ENCODE peak calls at places on chromosome 1, in eight cellular contexts. P is stimulated activated naive CD4-positive, alpha-beta T cell; W is stimulated activated CD4-positive, alpha-beta T cell treated with anti-CD3 and anti-CD28 coated beads, Interleukin-15, amount 100 ng/mL, for 24 hours; X is NCI-H1694 treated with DMSO at 0.1 percent for 48 hours; K is occipital lobe; U is activated CD4-positive, alpha-beta T cell treated with anti-CD3 and anti-CD28 coated beads, Interleukin-2, amount 10 ng/mL, durations not matched to agents 7 days and 5 days; F is T-helper 2 cell; J is kidney tubule cell. V is an unnamed sample.

GRCh38 chr1:51548986-51549619 is 30.0 kb upstream of the EPS15 start:
- DNase-seq in P (no peak), W (no peak), X (no peak), K (no peak), U (peak; percentile 7), F (no peak), J (no peak), V (no peak)

GRCh38 chr1:32848354-32849063 is 22.2 kb downstream of the FNDC5 start:
- DNase-seq in P (no peak), W (no peak), X (no peak), K (no peak), U (no peak), F (no peak), J (no peak), V (no peak)

GRCh38 chr1:173222149-173223030 is 15.3 kb upstream of the TNFSF4 start:
- DNase-seq in P (no peak), W (no peak), X (no peak), K (no peak), U (no peak), F (no peak), J (no peak), V (no peak)

GRCh38 chr1:117059334-117059677 is 820 bp upstream of the TTF2 start:
- DNase-seq in P (peak; percentile 81), W (peak; percentile 81), X (no peak), K (no peak), U (peak; percentile 81), F (peak; percentile 52), J (peak; percentile 64), V (peak; percentile 43)

GRCh38 chr1:176656257-176656995 is 193.5 kb downstream of the PAPPA2 start:
- DNase-seq in P (no peak), W (no peak), X (no peak), K (no peak), U (no peak), F (no peak), J (peak; percentile 91), V (no peak)

GRCh38 chr1:228280106-228280901 is 72.5 kb downstream of the OBSCN start:
- DNase-seq in P (no peak), W (no peak), X (no peak), K (no peak), U (no peak), F (no peak), J (no peak), V (no peak)

GRCh38 chr1:93844262-93845045 is 34.6 kb downstream of the DNTTIP2 start:
- DNase-seq in P (peak; percentile 67), W (peak; percentile 25), X (peak; percentile 90), K (peak; percentile 20), U (peak; percentile 61), F (no peak), J (peak; percentile 78), V (peak; percentile 57)

GRCh38 chr1:42379794-42380616 is 587 bp upstream of the RIMKLA start:
- DNase-seq in P (peak; percentile 5), W (peak; percentile 41), X (no peak), K (peak; percentile 55), U (no peak), F (no peak), J (peak; percentile 42), V (no peak)

GRCh38 chr1:151472852-151473731 is 13.8 kb upstream of the POGZ start:
- DNase-seq in P (peak; percentile 65), W (peak; percentile 34), X (no peak), K (peak; percentile 9), U (no peak), F (peak; percentile 5), J (peak; percentile 41), V (no peak)

GRCh38 chr1:147539122-147539575 is 2.2 kb upstream of the BCL9 start:
- DNase-seq in P (no peak), W (peak; percentile 54), X (no peak), K (no peak), U (no peak), F (no peak), J (peak; percentile 95), V (peak; percentile 47)

GRCh38 chr1:167856711-167857418 is 57.1 kb downstream of the ADCY10 start:
- DNase-seq in P (no peak), W (no peak), X (no peak), K (no peak), U (no peak), F (no peak), J (no peak), V (no peak)

GRCh38 chr1:226608699-226609505 is 60.3 kb downstream of the STUM start:
- DNase-seq in P (peak; percentile 73), W (peak; percentile 78), X (peak; percentile 61), K (no peak), U (peak; percentile 72), F (peak; percentile 55), J (peak; percentile 68), V (no peak)

GRCh38 chr1:111468717-111469100 is 5.1 kb upstream of the C1orf162 start:
- DNase-seq in P (no peak), W (no peak), X (no peak), K (no peak), U (no peak), F (no peak), J (no peak), V (no peak)

GRCh38 chr1:54819195-54819536 is 18.0 kb upstream of the TTC22 start:
- DNase-seq in P (no peak), W (no peak), X (no peak), K (no peak), U (no peak), F (no peak), J (no peak), V (no peak)

GRCh38 chr1:88673446-88673845 is 10.6 kb upstream of the PKN2 start:
- DNase-seq in P (no peak), W (no peak), X (no peak), K (no peak), U (no peak), F (no peak), J (no peak), V (no peak)

GRCh38 chr1:162349635-162350330 is 26.9 kb downstream of the SPATA46 start:
- DNase-seq in P (no peak), W (no peak), X (no peak), K (no peak), U (no peak), F (no peak), J (peak; percentile 96), V (no peak)

GRCh38 chr1:172120381-172120780 is 279.1 kb downstream of the DNM3 start:
- DNase-seq in P (no peak), W (no peak), X (no peak), K (no peak), U (no peak), F (no peak), J (no peak), V (no peak)

GRCh38 chr1:211632117-211632807 is 43.2 kb downstream of the NEK2 start:
- DNase-seq in P (no peak), W (no peak), X (no peak), K (no peak), U (no peak), F (no peak), J (no peak), V (no peak)

GRCh38 chr1:117070124-117070523 is 10.0 kb downstream of the TTF2 start:
- DNase-seq in P (no peak), W (no peak), X (no peak), K (no peak), U (no peak), F (no peak), J (no peak), V (no peak)

GRCh38 chr1:4675454-4676186 is 21.2 kb downstream of the AJAP1 start:
- DNase-seq in P (no peak), W (no peak), X (no peak), K (no peak), U (no peak), F (no peak), J (no peak), V (no peak)

GRCh38 chr1:184210048-184210447 is 158.5 kb downstream of the TSEN15 start:
- DNase-seq in P (no peak), W (no peak), X (peak; percentile 80), K (no peak), U (no peak), F (no peak), J (peak; percentile 95), V (no peak)

V was measured in DMS79.